ENCODE peak calls at places on chromosomes 5 and 9, in six cellular contexts. Q is fibroblast of pulmonary artery, N is lower leg skin, J is epithelial cell of proximal tubule, A is SK-N-SH, M is lower lobe of right lung. X is an unnamed sample.

GRCh38 chr5:143086851-143087637 is 316.4 kb downstream of the NR3C1 start:
- DNase-seq in M (no peak), J (no peak), A (no peak), Q (peak; percentile 29), N (no peak), X (peak; percentile 89)

GRCh38 chr9:20630241-20630943 is 8.1 kb upstream of the MLLT3 start:
- DNase-seq in M (no peak), N (no peak), Q (no peak), J (no peak), A (no peak), X (no peak)

GRCh38 chr9:89669361-89669842 is 64.6 kb downstream of the GADD45G start:
- DNase-seq in J (no peak), A (no peak), N (no peak), M (no peak), Q (no peak), X (no peak)

GRCh38 chr5:174283176-174283575 is 237.7 kb downstream of the NSG2 start:
- DNase-seq in N (peak; percentile 25), Q (no peak), A (no peak), M (no peak), J (no peak), X (no peak)

GRCh38 chr5:60652206-60652605 is 47.8 kb downstream of the DEPDC1B start:
- DNase-seq in A (no peak), J (peak; percentile 72), Q (peak; percentile 91), M (no peak), N (no peak), X (peak; percentile 92)

GRCh38 chr5:51159606-51160005 is 223.6 kb upstream of the ISL1 start:
- DNase-seq in A (no peak), J (no peak), N (no peak), M (peak; percentile 29), Q (no peak), X (no peak)

GRCh38 chr9:83125671-83126070 is 62.7 kb upstream of the RASEF start:
- DNase-seq in Q (no peak), J (no peak), N (no peak), A (no peak), M (no peak), X (no peak)

GRCh38 chr5:50667079-50667652 is 729 bp downstream of the PARP8 start:
- DNase-seq in M (peak; percentile 82), N (peak; percentile 92), J (no peak), Q (peak; percentile 53), A (peak; percentile 80), X (peak; percentile 67)

GRCh38 chr5:178250263-178250662 is 17.7 kb upstream of the PHYKPL start:
- DNase-seq in J (no peak), A (no peak), M (no peak), N (no peak), Q (no peak), X (no peak)

GRCh38 chr5:172413601-172414000 is 40.7 kb downstream of the SH3PXD2B start:
- DNase-seq in N (no peak), J (no peak), M (no peak), Q (no peak), A (no peak), X (peak; percentile 26)

GRCh38 chr5:50655810-50656205 is 10.6 kb upstream of the PARP8 start:
- DNase-seq in J (no peak), M (no peak), N (no peak), Q (no peak), A (no peak), X (no peak)

GRCh38 chr9:37034938-37035471 is 937 bp upstream of the PAX5 start:
- DNase-seq in M (no peak), J (no peak), A (peak; percentile 38), Q (no peak), N (peak; percentile 66), X (no peak)

GRCh38 chr9:115058684-115059315 is 59.2 kb downstream of the TNC start:
- DNase-seq in J (peak; percentile 12), Q (peak; percentile 63), A (no peak), M (no peak), N (no peak), X (peak; percentile 62)

GRCh38 chr5:72956324-72957140 is 691 bp downstream of the FCHO2 start:
- DNase-seq in Q (peak; percentile 60), N (peak; percentile 89), M (peak; percentile 82), A (peak; percentile 88), J (no peak), X (peak; percentile 65)

GRCh38 chr9:109834855-109835254 is 54.9 kb downstream of the PALM2AKAP2 start:
- DNase-seq in N (no peak), A (no peak), J (no peak), M (no peak), Q (no peak), X (no peak)

GRCh38 chr9:84216151-84216550 is 124.4 kb downstream of the SLC28A3 start:
- DNase-seq in J (no peak), Q (no peak), N (no peak), M (no peak), A (no peak), X (no peak)

GRCh38 chr5:142235050-142235797 is 89.6 kb downstream of the SPRY4 start:
- DNase-seq in M (no peak), N (no peak), Q (peak; percentile 19), A (no peak), J (no peak), X (no peak)

GRCh38 chr9:134661299-134661698 is 19.7 kb downstream of the COL5A1 start:
- DNase-seq in M (no peak), Q (no peak), A (no peak), N (no peak), J (no peak), X (peak; percentile 79)

GRCh38 chr9:18489861-18490260 is 15.9 kb downstream of the ADAMTSL1 start:
- DNase-seq in A (no peak), M (no peak), Q (peak; percentile 39), J (no peak), N (no peak), X (peak; percentile 33)

GRCh38 chr9:38437193-38437823 is 13.1 kb upstream of the IGFBPL1 start:
- DNase-seq in Q (no peak), J (no peak), N (peak; percentile 69), A (no peak), M (no peak), X (no peak)

GRCh38 chr9:105405514-105406131 is 42.2 kb upstream of the FSD1L start:
- DNase-seq in N (no peak), A (no peak), Q (no peak), J (no peak), M (no peak), X (peak; percentile 25)

GRCh38 chr5:174527936-174528557 is 196.3 kb upstream of the MSX2 start:
- DNase-seq in A (no peak), J (no peak), N (no peak), Q (no peak), M (no peak), X (no peak)

GRCh38 chr5:132342291-132343180 is 27.0 kb upstream of the SLC22A5 start:
- DNase-seq in Q (no peak), J (peak; percentile 51), A (no peak), M (no peak), N (no peak), X (no peak)

GRCh38 chr9:15578719-15579118 is 25.9 kb downstream of the CCDC171 start:
- DNase-seq in M (no peak), N (no peak), J (no peak), Q (peak; percentile 64), A (no peak), X (peak; percentile 2)

GRCh38 chr5:166961938-166962337 is 1329.5 kb upstream of the WWC1 start:
- DNase-seq in M (no peak), J (no peak), Q (no peak), N (no peak), A (no peak), X (no peak)

GRCh38 chr5:167861134-167861930 is 430.1 kb upstream of the WWC1 start:
- DNase-seq in M (no peak), A (peak; percentile 15), N (no peak), J (no peak), Q (peak; percentile 39), X (peak; percentile 3)

GRCh38 chr5:43729846-43730478 is 127.0 kb downstream of the NNT start:
- DNase-seq in N (no peak), Q (peak; percentile 68), A (no peak), M (no peak), J (no peak), X (peak; percentile 42)

GRCh38 chr9:90546200-90546599 is 96.4 kb downstream of the DIRAS2 start:
- DNase-seq in M (no peak), N (no peak), J (peak; percentile 77), A (peak; percentile 62), Q (peak; percentile 33), X (peak; percentile 75)

GRCh38 chr5:61450880-61451279 is 118.8 kb downstream of the ZSWIM6 start:
- DNase-seq in J (no peak), N (no peak), M (no peak), A (peak; percentile 19), Q (peak; percentile 63), X (peak; percentile 58)

GRCh38 chr5:140344683-140345423 is 1.6 kb downstream of the HBEGF start:
- DNase-seq in Q (no peak), M (no peak), J (no peak), A (no peak), N (no peak), X (no peak)

DNA sequence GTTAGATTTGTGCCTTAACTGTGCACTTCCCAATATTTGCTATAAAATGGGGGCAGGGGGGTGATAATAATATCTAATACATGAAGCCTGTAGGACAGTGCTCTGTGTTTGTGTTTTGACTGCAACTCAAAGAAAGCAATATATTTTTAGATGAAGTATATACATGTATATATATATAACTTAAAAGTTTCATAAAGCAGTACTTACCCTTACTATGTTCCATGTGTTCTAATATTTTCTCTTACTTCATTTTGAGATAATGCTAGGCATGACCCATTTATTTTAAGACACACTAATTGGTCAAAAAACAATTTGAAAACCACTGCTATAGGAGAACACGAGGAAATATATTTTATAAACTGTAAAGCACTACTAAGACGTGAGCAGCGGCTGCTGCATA is 2.4 kb downstream of the TRIM52 start:
- DNase-seq in Q (no peak), A (no peak), N (no peak), M (no peak), J (no peak), X (no peak)
- H3K4me3 ChIP-seq in Q (peak overlapping the region; percentile 95), A (peak overlapping the region; percentile 84), N (no peak overlapping the region), M (peak overlapping the region; percentile 86), J (peak overlapping the region; percentile 97), X (peak overlapping the region; percentile 94)

GRCh38 chr5:151150484-151151262 is 6.9 kb downstream of the ANXA6 start:
- DNase-seq in M (peak; percentile 53), Q (peak; percentile 51), J (no peak), A (peak; percentile 42), N (no peak), X (peak; percentile 59)
- H3K4me3 ChIP-seq in M (no peak overlapping the region), Q (no peak overlapping the region), J (no peak overlapping the region), A (no peak overlapping the region), N (no peak overlapping the region), X (peak overlapping the region; percentile 1)

DNA sequence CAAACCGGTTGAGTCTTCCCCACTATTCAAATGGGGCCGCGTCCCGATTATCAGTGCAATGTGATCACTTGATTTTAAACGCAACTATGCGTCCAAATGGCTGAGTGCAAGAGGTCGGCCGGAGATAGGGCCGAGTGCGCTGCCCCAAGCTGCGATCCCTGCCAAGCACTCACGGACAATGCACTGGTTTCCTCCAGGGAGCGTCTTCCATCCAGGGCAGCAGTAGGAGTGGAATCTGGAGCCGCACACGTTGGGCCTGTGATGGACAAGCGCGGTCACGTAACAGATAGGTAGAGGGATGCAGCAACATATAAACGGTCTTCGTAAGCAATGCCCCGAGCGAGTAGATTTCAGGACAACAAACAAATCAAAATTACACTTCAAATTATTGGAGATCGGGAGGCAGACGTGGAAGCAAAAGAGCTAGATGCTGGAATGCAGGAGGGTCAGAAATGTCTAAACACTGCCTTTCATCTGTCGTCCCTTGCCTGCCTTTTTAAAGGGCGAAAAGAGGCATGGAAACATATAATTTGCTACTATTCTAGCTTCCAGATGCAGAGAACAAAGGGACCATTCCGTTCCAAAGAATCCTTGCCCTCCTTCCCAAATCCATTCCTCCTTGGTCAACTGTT is 1.7 kb downstream of the FBN2 start:
- DNase-seq in Q (peak; percentile 18), N (no peak), M (no peak), J (no peak), A (no peak), X (peak; percentile 33)
- H3K4me3 ChIP-seq in Q (peak overlapping the region; percentile 73), N (no peak overlapping the region), M (no peak overlapping the region), J (peak overlapping the region; percentile 61), A (peak overlapping the region; percentile 45), X (peak overlapping the region; percentile 93)

GRCh38 chr9:137026828-137027227 is 1.2 kb downstream of the ABCA2 start:
- DNase-seq in A (no peak), M (no peak), Q (no peak), J (no peak), N (no peak), X (no peak)
- H3K4me3 ChIP-seq in A (peak overlapping the region; percentile 62), M (peak overlapping the region; percentile 59), Q (no peak overlapping the region), J (peak overlapping the region; percentile 56), N (no peak overlapping the region), X (peak overlapping the region; percentile 7)

X was measured in fibroblast of villous mesenchyme.